ENCODE peak calls at places on chromosomes 16 and 17, in four cellular contexts. One of them, this sample, is unnamed. For H3K36me3, the result is how much of the 10 kb centered on the place peaks cover.

GRCh38 chr17:42132941-42133340 is 10.3 kb downstream of the HSPB9 start:
- DNase-seq in IMR-90: peak
- DNase-seq in ovary: no peak
- DNase-seq in SJSA1: peak
- DNase-seq in this sample: peak

GRCh38 chr16:1812732-1813163 is 13.9 kb downstream of the HAGH start:
- DNase-seq in ovary: peak
- DNase-seq in IMR-90: peak
- DNase-seq in SJSA1: peak
- DNase-seq in this sample: peak

GRCh38 chr17:82859431-82860403 is 19.9 kb upstream of the ZNF750 start:
- DNase-seq in IMR-90: peak
- DNase-seq in ovary: no peak
- DNase-seq in SJSA1: peak
- DNase-seq in this sample: peak

GRCh38 chr17:9645858-9646555 is 690 bp downstream of the USP43 start:
- DNase-seq in IMR-90: no peak
- DNase-seq in SJSA1: peak
- DNase-seq in ovary: no peak
- DNase-seq in this sample: no peak

GRCh38 chr17:62163847-62164246 is 98.8 kb upstream of the MED13 start:
- DNase-seq in SJSA1: no peak
- DNase-seq in IMR-90: no peak
- DNase-seq in ovary: no peak
- DNase-seq in this sample: no peak

GRCh38 chr16:66004706-66005105 is 361.8 kb upstream of the CDH5 start:
- DNase-seq in IMR-90: peak
- DNase-seq in SJSA1: no peak
- DNase-seq in ovary: no peak
- DNase-seq in this sample: no peak

GRCh38 chr17:71349908-71350600 is 770.8 kb upstream of the SOX9 start:
- DNase-seq in ovary: no peak
- DNase-seq in IMR-90: peak
- DNase-seq in SJSA1: no peak
- DNase-seq in this sample: no peak

GRCh38 chr16:728131-728889 is 1.4 kb downstream of the HAGHL start:
- DNase-seq in ovary: no peak
- DNase-seq in SJSA1: peak
- DNase-seq in IMR-90: peak
- DNase-seq in this sample: peak

GRCh38 chr16:87964049-87964448 is 12.8 kb downstream of the BANP start:
- DNase-seq in IMR-90: no peak
- DNase-seq in ovary: no peak
- DNase-seq in SJSA1: no peak
- DNase-seq in this sample: no peak

GRCh38 chr17:65750678-65751077 is 189.2 kb upstream of the AXIN2 start:
- DNase-seq in ovary: peak
- DNase-seq in SJSA1: peak
- DNase-seq in IMR-90: peak
- DNase-seq in this sample: peak

GRCh38 chr16:66544358-66544757 is 5.6 kb downstream of the TK2 start:
- DNase-seq in ovary: no peak
- DNase-seq in SJSA1: no peak
- DNase-seq in IMR-90: no peak
- DNase-seq in this sample: no peak

GRCh38 chr16:610513-611381 is 20.0 kb upstream of the WFIKKN1 start:
- DNase-seq in SJSA1: no peak
- DNase-seq in ovary: peak
- DNase-seq in IMR-90: no peak
- DNase-seq in this sample: peak

GRCh38 chr17:28871056-28871579 is 16.3 kb downstream of the ERAL1 start:
- DNase-seq in ovary: no peak
- DNase-seq in SJSA1: no peak
- DNase-seq in IMR-90: no peak
- DNase-seq in this sample: no peak

GRCh38 chr17:20121359-20122235 is 112.4 kb downstream of the SPECC1 start:
- DNase-seq in SJSA1: peak
- DNase-seq in IMR-90: peak
- DNase-seq in ovary: peak
- DNase-seq in this sample: peak

GRCh38 chr17:13306310-13306962 is 288.6 kb upstream of the ELAC2 start:
- DNase-seq in SJSA1: peak
- DNase-seq in ovary: no peak
- DNase-seq in IMR-90: peak
- DNase-seq in this sample: peak

GRCh38 chr17:29112780-29113295 is 67.4 kb downstream of the MYO18A start:
- DNase-seq in IMR-90: no peak
- DNase-seq in ovary: no peak
- DNase-seq in SJSA1: no peak
- DNase-seq in this sample: peak

GRCh38 chr17:62921837-62922236 is 44.2 kb upstream of the TANC2 start:
- DNase-seq in ovary: no peak
- DNase-seq in IMR-90: no peak
- DNase-seq in SJSA1: no peak
- DNase-seq in this sample: no peak

GRCh38 chr16:17729820-17730219 is 259.1 kb upstream of the XYLT1 start:
- DNase-seq in IMR-90: no peak
- DNase-seq in SJSA1: no peak
- DNase-seq in ovary: no peak
- DNase-seq in this sample: no peak

GRCh38 chr16:3661922-3662321 is 7.4 kb downstream of the DNASE1 start:
- DNase-seq in SJSA1: no peak
- DNase-seq in ovary: no peak
- DNase-seq in IMR-90: no peak
- DNase-seq in this sample: no peak

GRCh38 chr16:3659200-3659599 is 4.7 kb downstream of the DNASE1 start:
- DNase-seq in SJSA1: no peak
- DNase-seq in IMR-90: peak
- DNase-seq in ovary: no peak
- DNase-seq in this sample: no peak

GRCh38 chr16:3662601-3663000 is 8.1 kb downstream of the DNASE1 start:
- DNase-seq in ovary: peak
- DNase-seq in IMR-90: no peak
- DNase-seq in SJSA1: no peak
- DNase-seq in this sample: no peak

GRCh38 chr16:3664187-3664896 is 9.9 kb downstream of the DNASE1 start:
- DNase-seq in IMR-90: no peak
- DNase-seq in ovary: no peak
- DNase-seq in SJSA1: no peak
- DNase-seq in this sample: no peak

GRCh38 chr16:3661311-3661710 is 6.8 kb downstream of the DNASE1 start:
- DNase-seq in SJSA1: no peak
- DNase-seq in IMR-90: no peak
- DNase-seq in ovary: no peak
- DNase-seq in this sample: no peak
- H3K36me3 ChIP-seq in SJSA1: half or more
- H3K36me3 ChIP-seq in IMR-90: half or more
- H3K36me3 ChIP-seq in ovary: under half
- H3K36me3 ChIP-seq in this sample: under half

DNA sequence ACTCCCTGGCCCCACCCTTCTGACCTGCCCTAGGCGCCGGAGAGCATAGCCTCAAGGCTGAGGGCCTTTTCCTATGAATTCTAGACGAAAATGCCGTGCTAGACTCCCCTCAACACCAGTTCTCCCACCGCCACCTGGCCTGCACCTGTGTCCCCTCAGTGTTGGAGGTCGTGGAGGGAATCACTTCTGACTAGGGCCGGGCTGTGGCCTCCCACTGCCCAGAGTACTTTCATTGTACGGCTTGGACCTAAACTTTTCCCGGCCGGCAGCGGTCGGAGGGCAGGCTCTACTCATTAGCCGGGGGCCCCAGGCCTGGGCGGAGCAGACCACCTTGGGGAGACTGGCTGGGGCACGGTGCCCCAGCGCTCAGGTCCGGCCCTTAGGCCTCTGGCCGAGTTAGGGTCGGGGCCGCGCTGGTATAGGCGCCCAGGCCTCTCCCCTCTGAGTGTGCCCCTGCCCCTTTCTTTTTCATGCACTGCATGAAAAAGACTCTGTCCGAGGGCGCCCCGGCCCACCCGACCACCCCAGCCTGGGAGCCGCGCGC is 649 bp downstream of the CLDN6 start:
- DNase-seq in ovary: no peak
- DNase-seq in IMR-90: no peak
- DNase-seq in SJSA1: no peak
- DNase-seq in this sample: no peak
- H3K27ac ChIP-seq in ovary: no peak
- H3K27ac ChIP-seq in IMR-90: no peak
- H3K27ac ChIP-seq in SJSA1: no peak
- H3K27ac ChIP-seq in this sample: no peak

GRCh38 chr16:72789465-72789864 is 258.5 kb downstream of the ZFHX3 start:
- DNase-seq in IMR-90: no peak
- DNase-seq in SJSA1: no peak
- DNase-seq in ovary: no peak
- DNase-seq in this sample: no peak

GRCh38 chr16:72789921-72790320 is 258.0 kb downstream of the ZFHX3 start:
- DNase-seq in SJSA1: no peak
- DNase-seq in IMR-90: no peak
- DNase-seq in ovary: no peak
- DNase-seq in this sample: no peak

GRCh38 chr16:72787130-72787518 is 260.8 kb downstream of the ZFHX3 start:
- DNase-seq in SJSA1: no peak
- DNase-seq in IMR-90: no peak
- DNase-seq in ovary: no peak
- DNase-seq in this sample: no peak

GRCh38 chr16:72787519-72788268 is 260.2 kb downstream of the ZFHX3 start:
- DNase-seq in SJSA1: peak
- DNase-seq in IMR-90: peak
- DNase-seq in ovary: peak
- DNase-seq in this sample: no peak

DNA sequence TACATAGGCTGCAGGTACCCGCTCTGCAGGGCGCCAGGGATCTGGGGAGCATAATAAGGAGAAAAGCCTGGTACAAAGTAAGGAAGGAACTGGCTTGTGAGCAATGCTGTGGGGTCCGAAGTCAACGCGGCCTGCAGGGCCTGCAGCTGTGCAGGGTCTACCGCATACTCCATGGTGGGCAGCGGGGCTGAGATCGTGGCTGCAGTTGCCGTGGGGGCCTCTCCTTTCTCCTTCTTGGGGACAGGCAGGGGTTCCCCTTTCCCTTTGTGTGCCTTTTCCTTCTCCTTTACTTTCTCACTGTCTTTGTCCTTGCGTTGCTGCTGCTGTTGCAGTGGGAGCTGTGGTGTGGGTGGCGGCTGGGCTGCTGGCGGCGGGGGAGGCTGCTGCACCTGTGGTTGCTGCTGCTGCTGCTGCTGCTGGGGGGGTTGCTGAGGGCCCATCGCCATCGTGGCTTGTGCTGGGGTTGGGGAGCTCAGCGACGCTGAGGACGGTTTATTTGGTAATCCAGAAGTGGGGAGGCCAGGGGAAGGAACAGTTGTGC is 259.6 kb downstream of the ZFHX3 start:
- DNase-seq in ovary: no peak
- DNase-seq in IMR-90: no peak
- DNase-seq in SJSA1: no peak
- DNase-seq in this sample: no peak
- H3K4me3 ChIP-seq in ovary: peak
- H3K4me3 ChIP-seq in IMR-90: peak
- H3K4me3 ChIP-seq in SJSA1: no peak
- H3K4me3 ChIP-seq in this sample: no peak

GRCh38 chr16:79047337-79047736 is 553.2 kb downstream of the MAF start:
- DNase-seq in ovary: no peak
- DNase-seq in IMR-90: no peak
- DNase-seq in SJSA1: no peak
- DNase-seq in this sample: peak
- H3K36me3 ChIP-seq in ovary: under half
- H3K36me3 ChIP-seq in IMR-90: under half
- H3K36me3 ChIP-seq in SJSA1: under half
- H3K36me3 ChIP-seq in this sample: under half

GRCh38 chr17:80860703-80861359 is 130.8 kb upstream of the CHMP6 start:
- DNase-seq in ovary: no peak
- DNase-seq in IMR-90: no peak
- DNase-seq in SJSA1: no peak
- DNase-seq in this sample: no peak
- H3K27ac ChIP-seq in ovary: no peak
- H3K27ac ChIP-seq in IMR-90: no peak
- H3K27ac ChIP-seq in SJSA1: peak
- H3K27ac ChIP-seq in this sample: no peak

DNA sequence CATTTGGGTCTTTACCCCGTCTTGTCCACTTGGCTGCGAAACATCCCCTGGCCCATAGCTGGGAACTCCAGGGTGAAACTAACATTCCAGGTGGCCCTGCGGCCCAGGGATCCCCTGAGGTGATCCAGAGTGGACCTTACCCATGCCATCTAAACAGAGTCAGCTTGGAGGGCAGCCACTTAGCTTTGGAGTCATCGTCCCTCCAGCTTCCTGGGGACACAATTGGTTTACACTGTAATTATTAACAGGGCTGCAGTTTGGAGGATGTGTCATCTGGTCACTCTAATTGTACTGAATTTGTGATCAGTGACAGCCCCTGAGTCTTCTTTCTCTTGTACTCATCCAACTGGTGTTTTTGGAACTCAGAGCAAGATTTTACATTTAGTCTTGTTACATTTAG is 149.9 kb downstream of the ENGASE start:
- DNase-seq in SJSA1: no peak
- DNase-seq in ovary: no peak
- DNase-seq in IMR-90: no peak
- DNase-seq in this sample: no peak
- H3K4me3 ChIP-seq in SJSA1: no peak
- H3K4me3 ChIP-seq in ovary: no peak
- H3K4me3 ChIP-seq in IMR-90: no peak
- H3K4me3 ChIP-seq in this sample: no peak

GRCh38 chr16:89531821-89532526 is 23.8 kb downstream of the SPG7 start:
- DNase-seq in ovary: no peak
- DNase-seq in SJSA1: no peak
- DNase-seq in IMR-90: no peak
- DNase-seq in this sample: no peak

GRCh38 chr16:89525146-89525913 is 17.1 kb downstream of the SPG7 start:
- DNase-seq in ovary: no peak
- DNase-seq in IMR-90: no peak
- DNase-seq in SJSA1: no peak
- DNase-seq in this sample: peak

GRCh38 chr16:89530401-89531381 is 22.5 kb downstream of the SPG7 start:
- DNase-seq in IMR-90: no peak
- DNase-seq in ovary: no peak
- DNase-seq in SJSA1: no peak
- DNase-seq in this sample: no peak

GRCh38 chr16:89534147-89534788 is 26.1 kb downstream of the SPG7 start:
- DNase-seq in SJSA1: no peak
- DNase-seq in IMR-90: no peak
- DNase-seq in ovary: no peak
- DNase-seq in this sample: no peak

DNA sequence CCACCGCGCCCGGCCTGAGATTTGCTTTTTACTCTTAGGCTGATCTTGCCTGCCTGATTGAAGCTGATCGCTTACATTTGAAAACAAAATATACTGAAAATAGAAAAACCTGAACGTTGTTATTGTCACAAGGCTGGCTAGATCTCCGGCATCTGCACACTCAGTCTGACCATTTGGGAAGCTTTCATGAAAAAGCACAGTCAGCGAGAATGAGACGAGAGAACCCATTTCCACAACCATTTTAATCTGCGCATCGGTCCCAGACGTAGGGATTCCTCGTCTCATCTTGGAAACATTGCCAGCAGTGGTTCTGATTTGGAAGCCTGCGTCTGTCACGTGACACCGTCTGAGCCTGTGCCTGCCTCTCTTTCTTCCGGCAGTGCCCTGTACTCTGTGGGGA is 20.9 kb downstream of the SPG7 start:
- DNase-seq in SJSA1: no peak
- DNase-seq in ovary: no peak
- DNase-seq in IMR-90: no peak
- DNase-seq in this sample: no peak
- H3K36me3 ChIP-seq in SJSA1: half or more
- H3K36me3 ChIP-seq in ovary: under half
- H3K36me3 ChIP-seq in IMR-90: half or more
- H3K36me3 ChIP-seq in this sample: half or more